ENCODE peak calls at places on chromosome 13, in five cellular contexts. X is bronchial epithelial cell, G is astrocyte of the spinal cord, Y is A549, I is pancreas. M is an unnamed sample.

GRCh38 chr13:101523732-101524131 is 71.3 kb downstream of the ITGBL1 start:
- DNase-seq in X (peak; percentile 69), G (peak; percentile 78), Y (no peak), I (no peak), M (no peak)

GRCh38 chr13:74132768-74133656 is 1.2 kb downstream of the KLF12 start:
- DNase-seq in X (peak; percentile 16), G (peak; percentile 35), Y (no peak), I (no peak), M (no peak)

GRCh38 chr13:45713106-45713690 is 11.1 kb downstream of the CBY2 start:
- DNase-seq in X (no peak), G (no peak), Y (no peak), I (no peak), M (no peak)

GRCh38 chr13:98691360-98691759 is 61.1 kb downstream of the SLC15A1 start:
- DNase-seq in X (peak; percentile 98), G (no peak), Y (no peak), I (no peak), M (no peak)

GRCh38 chr13:29935309-29935981 is 85.0 kb upstream of the UBL3 start:
- DNase-seq in X (no peak), G (no peak), Y (no peak), I (no peak), M (no peak)

GRCh38 chr13:110834572-110834971 is 80.3 kb downstream of the ANKRD10 start:
- DNase-seq in X (no peak), G (no peak), Y (no peak), I (no peak), M (no peak)

GRCh38 chr13:100347941-100348340 is 240.6 kb downstream of the GGACT start:
- DNase-seq in X (peak; percentile 39), G (peak; percentile 67), Y (no peak), I (no peak), M (no peak)

GRCh38 chr13:62309904-62310303 is 894.3 kb upstream of the PCDH20 start:
- DNase-seq in X (no peak), G (no peak), Y (no peak), I (no peak), M (no peak)

GRCh38 chr13:30577381-30577780 is 40.3 kb upstream of the USPL1 start:
- DNase-seq in X (peak; percentile 89), G (peak; percentile 93), Y (no peak), I (no peak), M (peak; percentile 81)

GRCh38 chr13:62119739-62120700 is 704.4 kb upstream of the PCDH20 start:
- DNase-seq in X (peak; percentile 12), G (peak; percentile 36), Y (peak; percentile 1), I (no peak), M (no peak)

GRCh38 chr13:77980592-77980991 is 62.0 kb upstream of the EDNRB start:
- DNase-seq in X (no peak), G (peak; percentile 76), Y (no peak), I (no peak), M (no peak)

GRCh38 chr13:81048026-81048461 is 707.1 kb upstream of the SPRY2 start:
- DNase-seq in X (no peak), G (peak; percentile 19), Y (no peak), I (no peak), M (no peak)

GRCh38 chr13:81051873-81052272 is 710.9 kb upstream of the SPRY2 start:
- DNase-seq in X (peak; percentile 2), G (no peak), Y (no peak), I (no peak), M (no peak)
- TF ChIP-seq CTCF in X (no peak), G (peak; percentile 12), Y (no peak), I (no peak), M (no peak)

DNA sequence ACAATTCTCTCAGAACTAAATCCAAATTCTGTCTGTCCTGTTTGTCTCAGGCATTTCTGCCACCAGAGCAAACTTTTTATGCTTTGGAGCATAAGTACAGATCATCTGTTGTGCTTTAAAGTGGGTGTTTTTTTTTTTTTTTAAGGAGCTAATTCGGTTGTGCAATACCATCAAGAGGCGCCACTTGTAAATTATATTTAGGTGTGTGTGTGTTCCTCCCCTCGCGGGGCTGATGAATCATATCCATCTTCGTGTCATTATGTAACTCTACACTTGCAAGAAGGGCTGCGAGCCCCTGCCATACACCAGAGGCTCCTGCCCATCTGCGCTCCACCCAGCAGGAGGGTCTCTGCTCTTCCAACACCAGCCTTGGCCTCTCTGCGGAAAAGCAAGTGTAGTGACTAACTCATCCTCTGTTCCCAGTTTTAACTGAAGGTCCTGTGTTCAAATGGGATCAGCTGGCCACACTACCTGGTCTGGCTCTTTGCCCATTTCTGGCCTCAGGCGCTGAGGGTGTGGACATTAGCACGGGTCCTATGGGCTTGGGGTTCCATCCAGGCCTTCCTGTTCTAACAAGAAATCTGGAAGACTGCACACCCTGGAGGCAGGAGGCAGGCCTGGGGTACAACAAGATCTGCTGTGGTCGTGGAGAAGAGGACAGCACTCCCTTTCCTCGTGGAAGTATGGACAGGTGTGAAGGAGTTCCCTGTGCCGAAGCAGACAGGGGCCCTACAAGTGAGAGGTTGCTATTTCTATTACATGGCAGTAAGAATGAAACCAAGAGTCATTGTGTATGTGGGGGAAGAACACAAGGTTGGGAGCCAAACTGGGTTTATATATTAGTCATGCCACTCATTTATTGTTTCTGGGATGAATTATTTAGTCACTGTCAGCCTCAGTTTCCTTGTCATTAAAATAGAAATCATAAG is 96.1 kb upstream of the MBNL2 start:
- DNase-seq in X (peak; percentile 91), G (peak; percentile 48), Y (no peak), I (no peak), M (no peak)
- H3K4me3 ChIP-seq in X (no peak overlapping the region), G (no peak overlapping the region), Y (no peak overlapping the region), I (no peak overlapping the region), M (no peak overlapping the region)

DNA sequence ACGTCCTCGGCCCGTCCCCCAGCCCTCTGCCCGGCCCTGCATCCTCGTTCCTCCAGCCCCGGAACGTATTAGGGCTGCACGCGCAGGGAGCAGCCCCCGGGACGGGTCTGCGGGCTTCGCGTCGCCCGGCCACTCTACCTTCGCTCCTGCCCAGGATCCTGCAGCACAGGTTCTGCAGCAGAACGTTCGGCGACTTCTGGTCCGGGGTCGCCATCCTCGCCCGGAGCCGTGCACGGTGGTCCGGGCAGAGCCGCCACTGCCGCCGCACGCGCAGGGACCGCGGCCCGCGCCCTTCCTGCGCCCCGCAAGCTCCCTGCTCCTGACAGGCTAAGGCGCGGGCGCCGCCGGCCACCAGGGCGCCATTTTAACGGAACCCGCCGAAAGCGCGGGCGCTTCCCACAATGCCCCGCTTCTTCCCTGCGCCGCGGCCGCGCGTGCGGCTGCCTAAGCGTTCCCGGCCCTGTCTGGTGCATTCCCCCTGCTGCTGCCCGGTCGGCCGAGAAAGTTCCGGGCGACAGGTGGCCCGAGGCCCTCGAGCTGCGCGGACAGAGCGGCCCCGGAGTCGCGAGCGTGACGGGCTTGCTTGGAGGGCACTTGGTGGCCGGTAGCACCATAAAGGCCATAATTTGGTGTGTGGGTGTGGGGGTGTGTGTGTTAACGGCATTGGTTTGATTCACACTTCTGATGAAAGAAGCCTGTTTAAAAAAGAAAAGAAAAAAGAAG is at the start of gene TUBGCP3:
- DNase-seq in X (peak; percentile 45), G (peak; percentile 84), Y (peak; percentile 78), I (peak; percentile 89), M (peak; percentile 27)
- TF ChIP-seq CTCF in X (peak; percentile 8), G (no peak), Y (no peak), I (no peak), M (no peak)

DNA sequence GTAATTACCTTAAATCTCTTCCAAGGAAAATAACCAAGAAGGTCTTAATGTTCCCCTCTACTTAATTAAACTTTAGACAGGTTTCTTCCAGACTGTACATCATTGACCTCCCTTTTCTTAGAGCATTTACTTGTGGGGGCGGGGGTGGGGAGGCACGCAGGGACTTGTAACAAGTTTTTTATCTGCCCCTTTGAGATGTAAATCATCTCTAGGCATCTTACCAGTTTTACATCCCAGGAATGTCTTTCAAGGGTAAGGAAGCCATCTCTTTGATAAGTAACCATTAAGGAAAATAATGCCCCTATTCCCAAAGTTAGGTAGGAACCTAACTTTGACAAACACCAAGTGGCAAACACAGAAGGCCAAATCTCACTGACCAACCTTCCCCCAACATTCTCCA is 528.6 kb downstream of the SUCLA2 start:
- DNase-seq in X (no peak), G (no peak), Y (no peak), I (no peak), M (no peak)
- H3K4me3 ChIP-seq in X (no peak overlapping the region), G (no peak overlapping the region), Y (no peak overlapping the region), I (no peak overlapping the region), M (no peak overlapping the region)

GRCh38 chr13:112074139-112074710 is 7.3 kb downstream of the SOX1 start:
- DNase-seq in X (no peak), G (no peak), Y (no peak), I (no peak), M (no peak)
- TF ChIP-seq CTCF in X (no peak), G (no peak), Y (no peak), I (no peak), M (no peak)

DNA sequence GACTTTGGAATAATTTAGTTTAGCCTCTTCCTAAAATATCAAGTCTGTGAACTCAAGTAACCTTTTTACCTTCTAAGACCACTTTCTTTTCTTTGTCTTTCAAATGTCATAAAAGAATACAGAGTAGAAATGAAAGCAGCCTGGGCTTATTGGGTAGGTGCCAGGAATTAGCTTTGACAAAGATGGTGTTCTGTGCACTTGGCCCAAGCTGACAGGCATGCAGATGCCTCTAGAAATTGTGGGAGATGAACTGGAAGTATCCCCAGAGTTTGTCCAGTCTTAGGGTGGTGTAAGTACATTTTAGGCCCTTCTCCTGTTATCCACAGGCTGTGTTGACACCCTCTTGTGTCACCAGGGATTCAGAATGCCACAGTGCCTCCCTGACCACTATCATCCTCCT is 343.0 kb downstream of the KCNRG start:
- DNase-seq in X (no peak), G (peak; percentile 35), Y (no peak), I (no peak), M (no peak)
- H3K4me3 ChIP-seq in X (no peak overlapping the region), G (no peak overlapping the region), Y (no peak overlapping the region), I (no peak overlapping the region), M (no peak overlapping the region)